ENCODE peak calls at places on chromosomes 11 and 22, in six cellular contexts. R, C, D, Q, O and H are unnamed samples.
A peak's percentile ranks its signal among the peaks of the same experiment; 100 is the strongest.

GRCh38 chr22:41445171-41446056 is 1.2 kb downstream of the TOB2 start:
- DNase-seq in Q (peak; percentile 54), O (no peak), D (no peak), C (peak; percentile 43), R (peak; percentile 45), H (peak; percentile 11)

GRCh38 chr11:66745356-66746235 is 16.6 kb upstream of the SPTBN2 start:
- DNase-seq in Q (no peak), R (peak; percentile 75), O (peak; percentile 31), D (no peak), C (peak; percentile 71), H (no peak)

GRCh38 chr11:8016396-8016949 is 29.3 kb downstream of the EIF3F start:
- DNase-seq in O (no peak), D (no peak), C (no peak), Q (no peak), R (no peak), H (no peak)

GRCh38 chr11:76648929-76649328 is 21.6 kb downstream of the LRRC32 start:
- DNase-seq in O (no peak), Q (no peak), D (no peak), R (no peak), C (no peak), H (no peak)

GRCh38 chr11:76448506-76448905 is 3.7 kb downstream of the EMSY start:
- DNase-seq in R (no peak), Q (no peak), D (no peak), C (no peak), O (no peak), H (no peak)

GRCh38 chr11:131980878-131981668 is 610.7 kb downstream of the NTM start:
- DNase-seq in Q (no peak), C (no peak), O (no peak), R (no peak), D (no peak), H (no peak)

GRCh38 chr11:46669606-46670243 is 30.7 kb downstream of the ARHGAP1 start:
- DNase-seq in R (no peak), O (no peak), D (no peak), C (peak; percentile 7), Q (no peak), H (no peak)

GRCh38 chr22:45285431-45286058 is 796 bp downstream of the UPK3A start:
- DNase-seq in D (no peak), R (no peak), Q (no peak), O (no peak), C (no peak), H (no peak)

GRCh38 chr11:6979365-6979764 is 40.8 kb downstream of the ZNF214 start:
- DNase-seq in C (peak; percentile 4), R (no peak), O (no peak), Q (no peak), D (no peak), H (no peak)

GRCh38 chr11:92308366-92308765 is 83.7 kb downstream of the FAT3 start:
- DNase-seq in R (no peak), C (no peak), O (no peak), Q (no peak), D (no peak), H (no peak)

GRCh38 chr11:61695917-61696316 is 15.7 kb downstream of the DAGLA start:
- DNase-seq in D (peak; percentile 84), R (peak; percentile 78), Q (peak; percentile 62), C (peak; percentile 93), O (peak; percentile 88), H (peak; percentile 88)

GRCh38 chr11:91966368-91966767 is 258.2 kb upstream of the FAT3 start:
- DNase-seq in Q (no peak), R (no peak), D (no peak), C (no peak), O (no peak), H (no peak)

GRCh38 chr11:27116684-27117083 is 76.1 kb downstream of the BBOX1 start:
- DNase-seq in Q (no peak), R (no peak), D (no peak), C (no peak), O (no peak), H (peak; percentile 25)

GRCh38 chr11:31874631-31875191 is 63.6 kb upstream of the PAX6 start:
- DNase-seq in R (no peak), O (no peak), D (no peak), Q (no peak), C (no peak), H (peak; percentile 71)

GRCh38 chr11:47185305-47186075 is 744 bp downstream of the PACSIN3 start:
- DNase-seq in R (no peak), D (no peak), O (no peak), C (peak; percentile 84), Q (peak; percentile 80), H (peak; percentile 35)

GRCh38 chr11:72406536-72407507 is 27.5 kb downstream of the CLPB start:
- DNase-seq in R (no peak), D (no peak), C (peak; percentile 17), Q (no peak), O (no peak), H (no peak)

GRCh38 chr22:46813816-46814597 is 51.6 kb downstream of the TBC1D22A start:
- DNase-seq in C (no peak), D (no peak), R (no peak), Q (no peak), O (no peak), H (peak; percentile 42)

GRCh38 chr11:130827697-130828377 is 88.4 kb downstream of the SNX19 start:
- DNase-seq in R (peak; percentile 65), O (no peak), D (no peak), Q (no peak), C (peak; percentile 93), H (peak; percentile 85)

GRCh38 chr11:33703771-33704170 is 3.1 kb upstream of the C11orf91 start:
- DNase-seq in O (no peak), D (no peak), Q (no peak), C (peak; percentile 92), R (peak; percentile 46), H (peak; percentile 90)

GRCh38 chr11:102467853-102468580 is 15.5 kb upstream of the TMEM123 start:
- DNase-seq in D (no peak), C (no peak), Q (no peak), R (no peak), O (no peak), H (no peak)

GRCh38 chr22:34639911-34640310 is 426.0 kb upstream of the ISX start:
- DNase-seq in C (no peak), O (no peak), D (no peak), Q (no peak), R (no peak), H (peak; percentile 58)

GRCh38 chr11:12811861-12812260 is 137.6 kb downstream of the TEAD1 start:
- DNase-seq in D (no peak), O (no peak), R (no peak), C (no peak), Q (no peak), H (no peak)

GRCh38 chr11:64743591-64744543 is at the start of gene RASGRP2:
- DNase-seq in Q (peak; percentile 82), R (peak; percentile 71), D (peak; percentile 61), O (peak; percentile 90), C (peak; percentile 40), H (peak; percentile 45)

GRCh38 chr22:50001388-50002231 is 11.0 kb downstream of the IL17REL start:
- DNase-seq in Q (no peak), D (no peak), C (no peak), O (no peak), R (no peak), H (no peak)

GRCh38 chr11:107916671-107917241 is 11.5 kb upstream of the RAB39A start:
- DNase-seq in O (peak; percentile 22), D (no peak), Q (peak; percentile 50), R (peak; percentile 52), C (peak; percentile 57), H (no peak)

GRCh38 chr11:44326615-44327475 is 16.9 kb upstream of the ALX4 start:
- DNase-seq in Q (no peak), R (no peak), O (no peak), C (no peak), D (no peak), H (no peak)

GRCh38 chr11:55942785-55943392 is 6.7 kb upstream of the OR5I1 start:
- DNase-seq in Q (no peak), R (peak; percentile 42), D (no peak), O (no peak), C (peak; percentile 77), H (peak; percentile 19)

GRCh38 chr11:116973270-116973669 is 125.0 kb downstream of the SIK3 start:
- DNase-seq in R (no peak), C (no peak), O (no peak), Q (no peak), D (no peak), H (no peak)

GRCh38 chr11:3147257-3147619 is 17.9 kb downstream of the OSBPL5 start:
- DNase-seq in Q (no peak), R (no peak), C (no peak), O (no peak), D (no peak), H (peak; percentile 59)

GRCh38 chr11:117110294-117110950 is 12.2 kb upstream of the SIK3 start:
- DNase-seq in O (no peak), D (no peak), Q (no peak), C (no peak), R (no peak), H (no peak)

GRCh38 chr11:131888230-131888826 is 517.9 kb downstream of the NTM start:
- DNase-seq in C (peak; percentile 90), D (no peak), O (no peak), Q (no peak), R (no peak), H (peak; percentile 93)

GRCh38 chr11:128338806-128339205 is 248.6 kb downstream of the ETS1 start:
- DNase-seq in R (no peak), O (no peak), D (no peak), C (no peak), Q (no peak), H (no peak)

GRCh38 chr11:123505546-123506299 is 75.7 kb downstream of the GRAMD1B start:
- DNase-seq in C (no peak), R (no peak), O (no peak), D (no peak), Q (no peak), H (no peak)

GRCh38 chr11:93039841-93040240 is 70.4 kb downstream of the MTNR1B start:
- DNase-seq in D (no peak), R (no peak), C (no peak), O (no peak), Q (no peak), H (no peak)

GRCh38 chr11:86592659-86593451 is 79.6 kb downstream of the ME3 start:
- DNase-seq in O (peak; percentile 28), C (peak; percentile 96), D (peak; percentile 68), R (peak; percentile 95), Q (no peak), H (peak; percentile 97)

GRCh38 chr11:131877246-131877645 is 506.8 kb downstream of the NTM start:
- DNase-seq in C (peak; percentile 39), D (no peak), Q (no peak), O (no peak), R (no peak), H (no peak)

GRCh38 chr22:23068096-23068831 is 2.1 kb upstream of the GNAZ start:
- DNase-seq in D (no peak), O (no peak), R (no peak), Q (peak; percentile 45), C (no peak), H (no peak)

GRCh38 chr11:125950696-125951645 is 5.1 kb downstream of the VSIG10L2 start:
- DNase-seq in O (no peak), D (no peak), Q (no peak), C (no peak), R (peak; percentile 35), H (peak; percentile 57)

GRCh38 chr11:65355776-65356393 is 1.3 kb downstream of the TIGD3 start:
- DNase-seq in O (no peak), C (no peak), Q (no peak), R (peak; percentile 33), D (no peak), H (peak; percentile 69)